ENCODE peak calls at places on chromosomes 6 and 20, in ten cellular contexts. One of them, this sample, is unnamed.
A peak's percentile ranks its signal among the peaks of the same experiment; 100 is the strongest.

GRCh38 chr6:56540232-56540631 is 102.5 kb downstream of the DST start:
- DNase-seq in MM.1S: no peak
- DNase-seq in A673: no peak
- DNase-seq in brain microvascular endothelial cell: no peak
- DNase-seq in CD8-positive, alpha-beta T cell: no peak
- DNase-seq in skeletal muscle cell: no peak
- DNase-seq in left lung: no peak
- DNase-seq in right cardiac atrium: no peak
- DNase-seq in A549: no peak
- DNase-seq in cardiac fibroblast: no peak
- DNase-seq in this sample: no peak

GRCh38 chr6:7115452-7116223 is 7.9 kb downstream of the RREB1 start:
- DNase-seq in A673: no peak
- DNase-seq in brain microvascular endothelial cell: no peak
- DNase-seq in skeletal muscle cell: no peak
- DNase-seq in CD8-positive, alpha-beta T cell: no peak
- DNase-seq in left lung: no peak
- DNase-seq in cardiac fibroblast: peak; percentile 53
- DNase-seq in right cardiac atrium: no peak
- DNase-seq in MM.1S: no peak
- DNase-seq in A549: no peak
- DNase-seq in this sample: no peak

GRCh38 chr6:30615219-30615957 is 1.7 kb downstream of the PPP1R10 start:
- DNase-seq in A673: peak; percentile 91
- DNase-seq in left lung: peak; percentile 38
- DNase-seq in right cardiac atrium: no peak
- DNase-seq in CD8-positive, alpha-beta T cell: peak; percentile 25
- DNase-seq in A549: no peak
- DNase-seq in skeletal muscle cell: peak; percentile 69
- DNase-seq in brain microvascular endothelial cell: peak; percentile 45
- DNase-seq in cardiac fibroblast: peak; percentile 96
- DNase-seq in MM.1S: peak; percentile 42
- DNase-seq in this sample: no peak

GRCh38 chr6:40461643-40462042 is 125.5 kb downstream of the LRFN2 start:
- DNase-seq in cardiac fibroblast: no peak
- DNase-seq in CD8-positive, alpha-beta T cell: no peak
- DNase-seq in right cardiac atrium: no peak
- DNase-seq in A673: no peak
- DNase-seq in left lung: no peak
- DNase-seq in MM.1S: no peak
- DNase-seq in skeletal muscle cell: no peak
- DNase-seq in brain microvascular endothelial cell: no peak
- DNase-seq in A549: no peak
- DNase-seq in this sample: no peak

GRCh38 chr6:165889636-165890403 is 226.8 kb upstream of the PDE10A start:
- DNase-seq in brain microvascular endothelial cell: peak; percentile 58
- DNase-seq in MM.1S: no peak
- DNase-seq in cardiac fibroblast: peak; percentile 69
- DNase-seq in A673: peak; percentile 50
- DNase-seq in CD8-positive, alpha-beta T cell: no peak
- DNase-seq in right cardiac atrium: no peak
- DNase-seq in left lung: no peak
- DNase-seq in skeletal muscle cell: no peak
- DNase-seq in A549: no peak
- DNase-seq in this sample: no peak

GRCh38 chr6:109925060-109925459 is 53.1 kb upstream of the GPR6 start:
- DNase-seq in A673: no peak
- DNase-seq in brain microvascular endothelial cell: no peak
- DNase-seq in cardiac fibroblast: peak; percentile 3
- DNase-seq in skeletal muscle cell: no peak
- DNase-seq in left lung: no peak
- DNase-seq in CD8-positive, alpha-beta T cell: no peak
- DNase-seq in A549: no peak
- DNase-seq in MM.1S: no peak
- DNase-seq in right cardiac atrium: no peak
- DNase-seq in this sample: no peak

GRCh38 chr6:139030539-139030938 is 2.0 kb downstream of the ABRACL start:
- DNase-seq in skeletal muscle cell: no peak
- DNase-seq in brain microvascular endothelial cell: no peak
- DNase-seq in MM.1S: no peak
- DNase-seq in left lung: no peak
- DNase-seq in A549: no peak
- DNase-seq in A673: peak; percentile 15
- DNase-seq in cardiac fibroblast: no peak
- DNase-seq in right cardiac atrium: no peak
- DNase-seq in CD8-positive, alpha-beta T cell: no peak
- DNase-seq in this sample: no peak

GRCh38 chr6:15370730-15371129 is 124.9 kb downstream of the JARID2 start:
- DNase-seq in skeletal muscle cell: no peak
- DNase-seq in A673: no peak
- DNase-seq in A549: no peak
- DNase-seq in cardiac fibroblast: no peak
- DNase-seq in brain microvascular endothelial cell: no peak
- DNase-seq in left lung: no peak
- DNase-seq in MM.1S: no peak
- DNase-seq in right cardiac atrium: no peak
- DNase-seq in CD8-positive, alpha-beta T cell: no peak
- DNase-seq in this sample: no peak

GRCh38 chr6:75243333-75244062 is at the start of gene COX7A2:
- DNase-seq in skeletal muscle cell: peak; percentile 96
- DNase-seq in A673: peak; percentile 98
- DNase-seq in brain microvascular endothelial cell: peak; percentile 99
- DNase-seq in left lung: peak; percentile 92
- DNase-seq in CD8-positive, alpha-beta T cell: peak; percentile 77
- DNase-seq in right cardiac atrium: peak; percentile 92
- DNase-seq in A549: peak; percentile 61
- DNase-seq in cardiac fibroblast: peak; percentile 99
- DNase-seq in MM.1S: peak; percentile 97
- DNase-seq in this sample: peak; percentile 91

GRCh38 chr6:114581293-114581692 is 238.5 kb upstream of the HS3ST5 start:
- DNase-seq in A673: no peak
- DNase-seq in MM.1S: peak; percentile 49
- DNase-seq in skeletal muscle cell: no peak
- DNase-seq in CD8-positive, alpha-beta T cell: no peak
- DNase-seq in right cardiac atrium: no peak
- DNase-seq in left lung: no peak
- DNase-seq in A549: no peak
- DNase-seq in brain microvascular endothelial cell: no peak
- DNase-seq in cardiac fibroblast: no peak
- DNase-seq in this sample: no peak

GRCh38 chr6:55528624-55529023 is 50.4 kb downstream of the HMGCLL1 start:
- DNase-seq in cardiac fibroblast: peak; percentile 28
- DNase-seq in CD8-positive, alpha-beta T cell: no peak
- DNase-seq in brain microvascular endothelial cell: peak; percentile 35
- DNase-seq in MM.1S: peak; percentile 78
- DNase-seq in A673: peak; percentile 52
- DNase-seq in A549: peak; percentile 2
- DNase-seq in right cardiac atrium: no peak
- DNase-seq in skeletal muscle cell: peak; percentile 7
- DNase-seq in left lung: no peak
- DNase-seq in this sample: no peak

GRCh38 chr6:118648866-118649554 is 2.4 kb downstream of the CEP85L start:
- DNase-seq in CD8-positive, alpha-beta T cell: no peak
- DNase-seq in skeletal muscle cell: no peak
- DNase-seq in A673: no peak
- DNase-seq in A549: no peak
- DNase-seq in right cardiac atrium: no peak
- DNase-seq in cardiac fibroblast: no peak
- DNase-seq in left lung: no peak
- DNase-seq in brain microvascular endothelial cell: no peak
- DNase-seq in MM.1S: no peak
- DNase-seq in this sample: no peak
- H3K4me3 ChIP-seq in CD8-positive, alpha-beta T cell: no peak overlapping the region
- H3K4me3 ChIP-seq in skeletal muscle cell: peak overlapping the region; percentile 76
- H3K4me3 ChIP-seq in A673: peak overlapping the region; percentile 95
- H3K4me3 ChIP-seq in A549: peak overlapping the region; percentile 84
- H3K4me3 ChIP-seq in right cardiac atrium: no peak overlapping the region
- H3K4me3 ChIP-seq in cardiac fibroblast: no peak overlapping the region
- H3K4me3 ChIP-seq in left lung: peak overlapping the region; percentile 84
- H3K4me3 ChIP-seq in brain microvascular endothelial cell: peak overlapping the region; percentile 84
- H3K4me3 ChIP-seq in MM.1S: peak overlapping the region; percentile 94
- H3K4me3 ChIP-seq in this sample: no peak overlapping the region

GRCh38 chr6:34041385-34041784 is 104.5 kb downstream of the GRM4 start:
- DNase-seq in skeletal muscle cell: no peak
- DNase-seq in left lung: no peak
- DNase-seq in A549: no peak
- DNase-seq in CD8-positive, alpha-beta T cell: no peak
- DNase-seq in right cardiac atrium: no peak
- DNase-seq in A673: no peak
- DNase-seq in MM.1S: no peak
- DNase-seq in cardiac fibroblast: no peak
- DNase-seq in brain microvascular endothelial cell: no peak
- DNase-seq in this sample: no peak
- H3K4me3 ChIP-seq in skeletal muscle cell: no peak overlapping the region
- H3K4me3 ChIP-seq in left lung: no peak overlapping the region
- H3K4me3 ChIP-seq in A549: no peak overlapping the region
- H3K4me3 ChIP-seq in CD8-positive, alpha-beta T cell: no peak overlapping the region
- H3K4me3 ChIP-seq in right cardiac atrium: no peak overlapping the region
- H3K4me3 ChIP-seq in A673: no peak overlapping the region
- H3K4me3 ChIP-seq in MM.1S: no peak overlapping the region
- H3K4me3 ChIP-seq in cardiac fibroblast: no peak overlapping the region
- H3K4me3 ChIP-seq in brain microvascular endothelial cell: no peak overlapping the region
- H3K4me3 ChIP-seq in this sample: no peak overlapping the region

DNA sequence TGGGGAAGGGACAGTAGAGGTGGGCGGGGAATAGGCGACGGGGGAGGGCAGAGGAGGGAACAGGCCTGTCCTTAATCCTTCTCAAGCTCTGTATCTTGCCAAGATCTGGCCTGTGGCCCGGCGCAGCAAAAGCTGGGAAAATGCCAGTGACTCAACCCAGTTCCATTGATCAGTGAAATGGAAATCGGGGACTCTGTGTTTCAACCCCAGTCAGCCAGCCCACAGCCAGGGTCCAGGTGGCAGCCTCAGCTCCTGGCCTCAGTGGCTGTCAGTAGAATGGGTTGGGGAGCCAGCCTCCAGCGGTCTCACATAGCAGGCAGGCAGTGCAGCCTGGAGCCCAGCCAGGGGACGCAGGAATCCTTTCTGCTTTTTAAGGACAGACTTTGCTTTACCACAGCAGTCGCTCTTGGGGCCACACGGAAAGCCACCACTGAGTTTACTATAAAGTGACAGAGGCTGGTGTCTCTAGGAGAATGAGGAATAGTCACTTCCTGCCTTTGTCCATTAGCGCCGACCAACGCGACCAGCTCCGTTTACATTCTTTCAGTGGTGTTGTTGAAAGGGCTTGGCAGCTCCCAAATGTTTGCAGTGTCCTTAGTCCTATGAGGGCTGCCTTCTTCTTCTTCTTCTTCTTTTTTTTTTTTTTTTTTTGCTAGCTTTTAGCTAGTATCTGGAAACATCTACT is 128.1 kb downstream of the RIN2 start:
- DNase-seq in left lung: peak; percentile 59
- DNase-seq in CD8-positive, alpha-beta T cell: no peak
- DNase-seq in MM.1S: no peak
- DNase-seq in skeletal muscle cell: no peak
- DNase-seq in cardiac fibroblast: peak; percentile 45
- DNase-seq in brain microvascular endothelial cell: peak; percentile 16
- DNase-seq in A549: peak; percentile 62
- DNase-seq in A673: peak; percentile 16
- DNase-seq in right cardiac atrium: peak; percentile 82
- DNase-seq in this sample: peak; percentile 63
- H3K4me3 ChIP-seq in left lung: peak overlapping the region; percentile 36
- H3K4me3 ChIP-seq in CD8-positive, alpha-beta T cell: no peak overlapping the region
- H3K4me3 ChIP-seq in MM.1S: no peak overlapping the region
- H3K4me3 ChIP-seq in skeletal muscle cell: no peak overlapping the region
- H3K4me3 ChIP-seq in cardiac fibroblast: no peak overlapping the region
- H3K4me3 ChIP-seq in brain microvascular endothelial cell: no peak overlapping the region
- H3K4me3 ChIP-seq in A549: peak overlapping the region; percentile 31
- H3K4me3 ChIP-seq in A673: no peak overlapping the region
- H3K4me3 ChIP-seq in right cardiac atrium: peak overlapping the region; percentile 44
- H3K4me3 ChIP-seq in this sample: peak overlapping the region; percentile 43

GRCh38 chr6:16836186-16836981 is 75.1 kb upstream of the ATXN1 start:
- DNase-seq in right cardiac atrium: no peak
- DNase-seq in brain microvascular endothelial cell: no peak
- DNase-seq in skeletal muscle cell: no peak
- DNase-seq in cardiac fibroblast: peak; percentile 19
- DNase-seq in A549: no peak
- DNase-seq in A673: no peak
- DNase-seq in MM.1S: peak; percentile 71
- DNase-seq in left lung: no peak
- DNase-seq in CD8-positive, alpha-beta T cell: no peak
- DNase-seq in this sample: no peak
- H3K4me3 ChIP-seq in right cardiac atrium: peak overlapping the region; percentile 40
- H3K4me3 ChIP-seq in brain microvascular endothelial cell: peak overlapping the region; percentile 18
- H3K4me3 ChIP-seq in skeletal muscle cell: peak overlapping the region; percentile 3
- H3K4me3 ChIP-seq in cardiac fibroblast: no peak overlapping the region
- H3K4me3 ChIP-seq in A549: no peak overlapping the region
- H3K4me3 ChIP-seq in A673: no peak overlapping the region
- H3K4me3 ChIP-seq in MM.1S: peak overlapping the region; percentile 54
- H3K4me3 ChIP-seq in left lung: no peak overlapping the region
- H3K4me3 ChIP-seq in CD8-positive, alpha-beta T cell: no peak overlapping the region
- H3K4me3 ChIP-seq in this sample: peak overlapping the region; percentile 14

GRCh38 chr20:63701051-63701328 is 4.5 kb downstream of the TNFRSF6B start:
- DNase-seq in skeletal muscle cell: no peak
- DNase-seq in A673: no peak
- DNase-seq in MM.1S: no peak
- DNase-seq in CD8-positive, alpha-beta T cell: no peak
- DNase-seq in brain microvascular endothelial cell: no peak
- DNase-seq in cardiac fibroblast: no peak
- DNase-seq in left lung: no peak
- DNase-seq in A549: no peak
- DNase-seq in right cardiac atrium: no peak
- DNase-seq in this sample: no peak

GRCh38 chr20:63701329-63702035 is 5.0 kb downstream of the TNFRSF6B start:
- DNase-seq in A549: no peak
- DNase-seq in brain microvascular endothelial cell: no peak
- DNase-seq in cardiac fibroblast: no peak
- DNase-seq in A673: no peak
- DNase-seq in MM.1S: no peak
- DNase-seq in skeletal muscle cell: no peak
- DNase-seq in left lung: no peak
- DNase-seq in CD8-positive, alpha-beta T cell: no peak
- DNase-seq in right cardiac atrium: no peak
- DNase-seq in this sample: peak; percentile 55

GRCh38 chr20:63702751-63703470 is 4.9 kb downstream of the ARFRP1 start:
- DNase-seq in A673: no peak
- DNase-seq in MM.1S: no peak
- DNase-seq in brain microvascular endothelial cell: no peak
- DNase-seq in right cardiac atrium: no peak
- DNase-seq in skeletal muscle cell: no peak
- DNase-seq in CD8-positive, alpha-beta T cell: no peak
- DNase-seq in A549: no peak
- DNase-seq in cardiac fibroblast: no peak
- DNase-seq in left lung: no peak
- DNase-seq in this sample: peak; percentile 59

GRCh38 chr20:63703471-63703975 is 4.3 kb downstream of the ARFRP1 start:
- DNase-seq in cardiac fibroblast: no peak
- DNase-seq in left lung: peak; percentile 30
- DNase-seq in brain microvascular endothelial cell: no peak
- DNase-seq in skeletal muscle cell: no peak
- DNase-seq in right cardiac atrium: peak; percentile 61
- DNase-seq in A673: no peak
- DNase-seq in CD8-positive, alpha-beta T cell: no peak
- DNase-seq in A549: no peak
- DNase-seq in MM.1S: no peak
- DNase-seq in this sample: peak; percentile 64

GRCh38 chr20:63702036-63702665 is 5.6 kb downstream of the ARFRP1 start:
- DNase-seq in A673: no peak
- DNase-seq in A549: no peak
- DNase-seq in cardiac fibroblast: no peak
- DNase-seq in MM.1S: no peak
- DNase-seq in skeletal muscle cell: no peak
- DNase-seq in left lung: no peak
- DNase-seq in right cardiac atrium: no peak
- DNase-seq in brain microvascular endothelial cell: no peak
- DNase-seq in CD8-positive, alpha-beta T cell: no peak
- DNase-seq in this sample: no peak
- H3K4me3 ChIP-seq in A673: no peak overlapping the region
- H3K4me3 ChIP-seq in A549: no peak overlapping the region
- H3K4me3 ChIP-seq in cardiac fibroblast: no peak overlapping the region
- H3K4me3 ChIP-seq in MM.1S: no peak overlapping the region
- H3K4me3 ChIP-seq in skeletal muscle cell: no peak overlapping the region
- H3K4me3 ChIP-seq in left lung: no peak overlapping the region
- H3K4me3 ChIP-seq in right cardiac atrium: no peak overlapping the region
- H3K4me3 ChIP-seq in brain microvascular endothelial cell: no peak overlapping the region
- H3K4me3 ChIP-seq in CD8-positive, alpha-beta T cell: no peak overlapping the region
- H3K4me3 ChIP-seq in this sample: no peak overlapping the region

This sample was measured in upper lobe of right lung.